ENCODE peak calls at places on chromosomes 1 and 21, in eight cellular contexts. One of them, this sample, is unnamed.

GRCh38 chr21:39441502-39442475 is 3.8 kb downstream of the LCA5L start:
- DNase-seq in dorsolateral prefrontal cortex: no peak
- DNase-seq in NB4: peak; percentile 70
- DNase-seq in GM13976: peak; percentile 58
- DNase-seq in fibroblast of villous mesenchyme: peak; percentile 62
- DNase-seq in astrocyte of the spinal cord: peak; percentile 51
- DNase-seq in cardiac fibroblast: peak; percentile 75
- DNase-seq in AG10803: peak; percentile 61
- DNase-seq in this sample: peak; percentile 56

GRCh38 chr21:45386728-45387371 is 18.1 kb upstream of the COL18A1 start:
- DNase-seq in AG10803: peak; percentile 90
- DNase-seq in astrocyte of the spinal cord: peak; percentile 94
- DNase-seq in fibroblast of villous mesenchyme: peak; percentile 97
- DNase-seq in GM13976: no peak
- DNase-seq in cardiac fibroblast: peak; percentile 91
- DNase-seq in NB4: peak; percentile 48
- DNase-seq in dorsolateral prefrontal cortex: peak; percentile 43
- DNase-seq in this sample: no peak

GRCh38 chr1:230568676-230569075 is 73.6 kb upstream of the COG2 start:
- DNase-seq in cardiac fibroblast: no peak
- DNase-seq in GM13976: no peak
- DNase-seq in astrocyte of the spinal cord: no peak
- DNase-seq in AG10803: no peak
- DNase-seq in fibroblast of villous mesenchyme: no peak
- DNase-seq in NB4: no peak
- DNase-seq in dorsolateral prefrontal cortex: no peak
- DNase-seq in this sample: no peak

GRCh38 chr1:226149806-226150205 is 36.7 kb downstream of the ACBD3 start:
- DNase-seq in AG10803: peak; percentile 44
- DNase-seq in NB4: peak; percentile 30
- DNase-seq in astrocyte of the spinal cord: no peak
- DNase-seq in GM13976: no peak
- DNase-seq in fibroblast of villous mesenchyme: peak; percentile 79
- DNase-seq in dorsolateral prefrontal cortex: no peak
- DNase-seq in cardiac fibroblast: no peak
- DNase-seq in this sample: no peak

GRCh38 chr1:76247261-76247852 is 172.8 kb downstream of the ST6GALNAC3 start:
- DNase-seq in dorsolateral prefrontal cortex: no peak
- DNase-seq in GM13976: no peak
- DNase-seq in cardiac fibroblast: no peak
- DNase-seq in NB4: no peak
- DNase-seq in fibroblast of villous mesenchyme: no peak
- DNase-seq in astrocyte of the spinal cord: no peak
- DNase-seq in AG10803: no peak
- DNase-seq in this sample: no peak

GRCh38 chr21:37155216-37155615 is 82.2 kb downstream of the TTC3 start:
- DNase-seq in dorsolateral prefrontal cortex: no peak
- DNase-seq in AG10803: peak; percentile 43
- DNase-seq in GM13976: no peak
- DNase-seq in fibroblast of villous mesenchyme: peak; percentile 93
- DNase-seq in cardiac fibroblast: no peak
- DNase-seq in astrocyte of the spinal cord: no peak
- DNase-seq in NB4: no peak
- DNase-seq in this sample: no peak

GRCh38 chr1:167934407-167935251 is 1.9 kb upstream of the DCAF6 start:
- DNase-seq in dorsolateral prefrontal cortex: no peak
- DNase-seq in fibroblast of villous mesenchyme: peak; percentile 59
- DNase-seq in AG10803: peak; percentile 40
- DNase-seq in NB4: peak; percentile 46
- DNase-seq in GM13976: no peak
- DNase-seq in astrocyte of the spinal cord: peak; percentile 37
- DNase-seq in cardiac fibroblast: peak; percentile 46
- DNase-seq in this sample: no peak

GRCh38 chr1:111505641-111506119 is 2.2 kb upstream of the ADORA3 start:
- DNase-seq in AG10803: no peak
- DNase-seq in astrocyte of the spinal cord: no peak
- DNase-seq in GM13976: peak; percentile 68
- DNase-seq in dorsolateral prefrontal cortex: no peak
- DNase-seq in NB4: peak; percentile 78
- DNase-seq in fibroblast of villous mesenchyme: no peak
- DNase-seq in cardiac fibroblast: no peak
- DNase-seq in this sample: peak; percentile 62

GRCh38 chr21:25133939-25134338 is 473.3 kb downstream of the MRPL39 start:
- DNase-seq in fibroblast of villous mesenchyme: no peak
- DNase-seq in NB4: no peak
- DNase-seq in GM13976: no peak
- DNase-seq in AG10803: peak; percentile 56
- DNase-seq in dorsolateral prefrontal cortex: no peak
- DNase-seq in astrocyte of the spinal cord: peak; percentile 62
- DNase-seq in cardiac fibroblast: no peak
- DNase-seq in this sample: no peak

GRCh38 chr21:25005388-25005787 is 601.9 kb downstream of the MRPL39 start:
- DNase-seq in fibroblast of villous mesenchyme: peak; percentile 1
- DNase-seq in astrocyte of the spinal cord: no peak
- DNase-seq in GM13976: no peak
- DNase-seq in NB4: peak; percentile 83
- DNase-seq in AG10803: peak; percentile 28
- DNase-seq in cardiac fibroblast: no peak
- DNase-seq in dorsolateral prefrontal cortex: no peak
- DNase-seq in this sample: no peak

GRCh38 chr21:44993321-44994015 is 53.6 kb downstream of the SLX9 start:
- DNase-seq in astrocyte of the spinal cord: no peak
- DNase-seq in fibroblast of villous mesenchyme: no peak
- DNase-seq in NB4: no peak
- DNase-seq in cardiac fibroblast: no peak
- DNase-seq in GM13976: no peak
- DNase-seq in dorsolateral prefrontal cortex: no peak
- DNase-seq in AG10803: no peak
- DNase-seq in this sample: no peak

GRCh38 chr1:94713472-94714141 is 106.5 kb upstream of the SLC44A3 start:
- DNase-seq in astrocyte of the spinal cord: peak; percentile 93
- DNase-seq in AG10803: peak; percentile 99
- DNase-seq in cardiac fibroblast: peak; percentile 88
- DNase-seq in dorsolateral prefrontal cortex: no peak
- DNase-seq in fibroblast of villous mesenchyme: peak; percentile 98
- DNase-seq in GM13976: peak; percentile 42
- DNase-seq in NB4: peak; percentile 98
- DNase-seq in this sample: peak; percentile 20

GRCh38 chr21:15604424-15604823 is 125.4 kb upstream of the USP25 start:
- DNase-seq in AG10803: peak; percentile 87
- DNase-seq in dorsolateral prefrontal cortex: no peak
- DNase-seq in GM13976: no peak
- DNase-seq in cardiac fibroblast: peak; percentile 82
- DNase-seq in NB4: no peak
- DNase-seq in fibroblast of villous mesenchyme: peak; percentile 71
- DNase-seq in astrocyte of the spinal cord: peak; percentile 46
- DNase-seq in this sample: no peak

GRCh38 chr1:11355594-11356467 is 82.8 kb downstream of the UBIAD1 start:
- DNase-seq in AG10803: no peak
- DNase-seq in cardiac fibroblast: no peak
- DNase-seq in dorsolateral prefrontal cortex: peak; percentile 65
- DNase-seq in NB4: no peak
- DNase-seq in astrocyte of the spinal cord: no peak
- DNase-seq in GM13976: no peak
- DNase-seq in fibroblast of villous mesenchyme: no peak
- DNase-seq in this sample: no peak

GRCh38 chr1:30323841-30324240 is 399.5 kb downstream of the MATN1 start:
- DNase-seq in dorsolateral prefrontal cortex: no peak
- DNase-seq in cardiac fibroblast: no peak
- DNase-seq in NB4: no peak
- DNase-seq in astrocyte of the spinal cord: no peak
- DNase-seq in GM13976: no peak
- DNase-seq in AG10803: no peak
- DNase-seq in fibroblast of villous mesenchyme: no peak
- DNase-seq in this sample: no peak

GRCh38 chr1:156075158-156075557 is 7.1 kb downstream of the MEX3A start:
- DNase-seq in fibroblast of villous mesenchyme: no peak
- DNase-seq in GM13976: no peak
- DNase-seq in dorsolateral prefrontal cortex: no peak
- DNase-seq in AG10803: no peak
- DNase-seq in astrocyte of the spinal cord: no peak
- DNase-seq in cardiac fibroblast: no peak
- DNase-seq in NB4: peak; percentile 38
- DNase-seq in this sample: no peak

GRCh38 chr1:230940848-230941247 is 37.8 kb downstream of the TTC13 start:
- DNase-seq in cardiac fibroblast: peak; percentile 6
- DNase-seq in dorsolateral prefrontal cortex: no peak
- DNase-seq in GM13976: no peak
- DNase-seq in AG10803: peak; percentile 51
- DNase-seq in fibroblast of villous mesenchyme: peak; percentile 43
- DNase-seq in NB4: no peak
- DNase-seq in astrocyte of the spinal cord: peak; percentile 17
- DNase-seq in this sample: no peak

GRCh38 chr1:18385239-18385790 is 95.4 kb upstream of the KLHDC7A start:
- DNase-seq in NB4: no peak
- DNase-seq in GM13976: no peak
- DNase-seq in cardiac fibroblast: peak; percentile 2
- DNase-seq in dorsolateral prefrontal cortex: no peak
- DNase-seq in astrocyte of the spinal cord: no peak
- DNase-seq in AG10803: peak; percentile 6
- DNase-seq in fibroblast of villous mesenchyme: no peak
- DNase-seq in this sample: no peak

GRCh38 chr1:78297828-78298227 is 192.9 kb upstream of the PTGFR start:
- DNase-seq in astrocyte of the spinal cord: peak; percentile 12
- DNase-seq in dorsolateral prefrontal cortex: no peak
- DNase-seq in AG10803: peak; percentile 70
- DNase-seq in NB4: no peak
- DNase-seq in GM13976: no peak
- DNase-seq in fibroblast of villous mesenchyme: no peak
- DNase-seq in cardiac fibroblast: no peak
- DNase-seq in this sample: no peak

GRCh38 chr1:17094664-17095063 is 24.6 kb downstream of the PADI2 start:
- DNase-seq in astrocyte of the spinal cord: no peak
- DNase-seq in fibroblast of villous mesenchyme: no peak
- DNase-seq in dorsolateral prefrontal cortex: no peak
- DNase-seq in cardiac fibroblast: no peak
- DNase-seq in AG10803: no peak
- DNase-seq in GM13976: peak; percentile 56
- DNase-seq in NB4: no peak
- DNase-seq in this sample: peak; percentile 72

GRCh38 chr1:7576946-7577657 is 194.0 kb upstream of the VAMP3 start:
- DNase-seq in AG10803: peak; percentile 6
- DNase-seq in NB4: no peak
- DNase-seq in astrocyte of the spinal cord: peak; percentile 15
- DNase-seq in fibroblast of villous mesenchyme: peak; percentile 17
- DNase-seq in dorsolateral prefrontal cortex: peak; percentile 25
- DNase-seq in cardiac fibroblast: peak; percentile 14
- DNase-seq in GM13976: no peak
- DNase-seq in this sample: no peak

DNA sequence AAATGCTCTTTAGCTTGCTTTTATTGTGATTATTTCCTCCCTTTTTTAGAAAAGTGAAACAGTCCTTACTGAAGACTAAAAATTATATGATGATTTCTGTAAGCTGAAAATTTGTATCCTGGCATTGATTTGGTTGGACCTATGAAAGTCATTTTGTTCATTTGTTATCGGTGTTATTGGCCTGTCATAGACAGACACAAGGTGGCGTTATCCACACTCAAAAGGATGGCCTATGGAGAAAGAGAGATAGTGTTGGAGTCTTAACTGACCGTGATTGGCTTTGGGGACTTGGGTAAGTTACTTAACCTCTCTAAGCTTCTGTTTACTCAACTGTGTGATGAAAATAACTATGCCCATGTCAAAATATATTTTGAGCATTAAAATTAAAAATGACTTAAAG is 203.6 kb upstream of the CHODL start:
- DNase-seq in AG10803: no peak
- DNase-seq in NB4: peak; percentile 48
- DNase-seq in dorsolateral prefrontal cortex: no peak
- DNase-seq in cardiac fibroblast: peak; percentile 30
- DNase-seq in fibroblast of villous mesenchyme: peak; percentile 0
- DNase-seq in GM13976: no peak
- DNase-seq in astrocyte of the spinal cord: peak; percentile 22
- DNase-seq in this sample: no peak
- TF ChIP-seq CTCF in AG10803: peak; percentile 11
- TF ChIP-seq CTCF in NB4: peak; percentile 62
- TF ChIP-seq CTCF in dorsolateral prefrontal cortex: peak; percentile 26
- TF ChIP-seq CTCF in cardiac fibroblast: no peak
- TF ChIP-seq CTCF in fibroblast of villous mesenchyme: no peak
- TF ChIP-seq CTCF in GM13976: no peak
- TF ChIP-seq CTCF in astrocyte of the spinal cord: peak; percentile 53
- TF ChIP-seq CTCF in this sample: peak; percentile 14

DNA sequence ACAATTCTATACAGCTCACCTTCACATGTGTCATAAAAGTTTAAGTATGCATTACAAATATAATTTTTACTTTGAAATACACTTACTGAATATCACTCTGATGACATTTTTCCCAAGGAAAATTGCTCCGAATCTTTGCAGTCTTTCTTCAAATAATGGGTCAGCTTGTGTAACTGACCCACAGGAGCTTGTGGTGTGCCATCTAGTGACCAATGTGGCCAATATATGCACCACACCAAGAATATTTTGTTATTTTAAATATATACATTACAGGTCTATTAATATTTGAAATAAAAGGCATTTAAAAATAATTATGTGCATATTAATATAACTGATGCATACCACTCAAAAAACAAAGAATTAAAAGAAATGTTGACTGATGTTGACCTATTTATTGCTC is 271.4 kb downstream of the TBX15 start:
- DNase-seq in astrocyte of the spinal cord: no peak
- DNase-seq in GM13976: no peak
- DNase-seq in fibroblast of villous mesenchyme: no peak
- DNase-seq in NB4: peak; percentile 1
- DNase-seq in cardiac fibroblast: no peak
- DNase-seq in dorsolateral prefrontal cortex: no peak
- DNase-seq in AG10803: peak; percentile 4
- DNase-seq in this sample: no peak
- TF ChIP-seq CTCF in astrocyte of the spinal cord: no peak
- TF ChIP-seq CTCF in GM13976: no peak
- TF ChIP-seq CTCF in fibroblast of villous mesenchyme: no peak
- TF ChIP-seq CTCF in NB4: no peak
- TF ChIP-seq CTCF in cardiac fibroblast: no peak
- TF ChIP-seq CTCF in dorsolateral prefrontal cortex: no peak
- TF ChIP-seq CTCF in AG10803: peak; percentile 29
- TF ChIP-seq CTCF in this sample: no peak

GRCh38 chr1:47549532-47549931 is 111.7 kb downstream of the FOXD2 start:
- DNase-seq in AG10803: no peak
- DNase-seq in dorsolateral prefrontal cortex: no peak
- DNase-seq in GM13976: no peak
- DNase-seq in fibroblast of villous mesenchyme: no peak
- DNase-seq in cardiac fibroblast: no peak
- DNase-seq in astrocyte of the spinal cord: no peak
- DNase-seq in NB4: no peak
- DNase-seq in this sample: no peak
- TF ChIP-seq CTCF in AG10803: no peak
- TF ChIP-seq CTCF in dorsolateral prefrontal cortex: no peak
- TF ChIP-seq CTCF in GM13976: no peak
- TF ChIP-seq CTCF in fibroblast of villous mesenchyme: no peak
- TF ChIP-seq CTCF in cardiac fibroblast: no peak
- TF ChIP-seq CTCF in astrocyte of the spinal cord: no peak
- TF ChIP-seq CTCF in NB4: no peak
- TF ChIP-seq CTCF in this sample: no peak

DNA sequence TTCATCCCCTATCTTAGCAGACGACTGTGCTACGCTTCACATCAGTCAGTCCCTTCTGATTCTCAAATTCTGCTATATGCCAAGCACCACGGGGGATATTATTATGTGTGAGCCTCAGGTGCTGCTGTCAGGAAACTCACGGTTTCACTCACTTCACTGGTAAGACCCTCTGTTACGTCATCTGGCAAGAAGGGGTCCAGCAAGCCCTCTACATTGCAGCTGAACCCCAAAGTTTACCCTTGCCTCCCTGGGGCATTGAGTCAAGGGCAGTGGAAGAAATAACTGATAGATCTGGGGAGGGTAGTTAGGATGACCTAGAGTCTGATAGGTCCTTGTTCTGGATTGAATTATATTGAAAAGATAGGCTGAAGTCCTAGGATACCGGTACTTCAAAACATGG is 237.4 kb downstream of the RRAGC start:
- DNase-seq in cardiac fibroblast: no peak
- DNase-seq in AG10803: no peak
- DNase-seq in GM13976: no peak
- DNase-seq in astrocyte of the spinal cord: no peak
- DNase-seq in fibroblast of villous mesenchyme: no peak
- DNase-seq in NB4: no peak
- DNase-seq in dorsolateral prefrontal cortex: no peak
- DNase-seq in this sample: no peak
- TF ChIP-seq CTCF in cardiac fibroblast: no peak
- TF ChIP-seq CTCF in AG10803: no peak
- TF ChIP-seq CTCF in GM13976: no peak
- TF ChIP-seq CTCF in astrocyte of the spinal cord: no peak
- TF ChIP-seq CTCF in fibroblast of villous mesenchyme: no peak
- TF ChIP-seq CTCF in NB4: no peak
- TF ChIP-seq CTCF in dorsolateral prefrontal cortex: no peak
- TF ChIP-seq CTCF in this sample: no peak